ENCODE peak calls at places on chromosomes 13 and 19, in seven cellular contexts. Y is IMR-90, V is H9, A is neuronal stem cell, H is H1, D is trophoblast cell, P is mesenchymal stem cell. O is an unnamed sample.

GRCh38 chr19:44634785-44635184 is 8.9 kb upstream of the PVR start:
- DNase-seq in Y (no peak), V (no peak), A (no peak), H (no peak), D (no peak), P (no peak), O (no peak)

GRCh38 chr19:5947435-5947834 is 30.5 kb downstream of the RANBP3 start:
- DNase-seq in Y (peak; percentile 67), V (no peak), A (no peak), H (no peak), D (peak; percentile 47), P (peak; percentile 75), O (no peak)

GRCh38 chr13:49646688-49647087 is 18.4 kb downstream of the ARL11 start:
- DNase-seq in Y (no peak), V (no peak), A (no peak), H (no peak), D (no peak), P (no peak), O (no peak)

GRCh38 chr13:51557875-51558604 is 26.2 kb upstream of the WDFY2 start:
- DNase-seq in Y (peak; percentile 88), V (no peak), A (no peak), H (no peak), D (peak; percentile 66), P (peak; percentile 87), O (no peak)

GRCh38 chr19:30049844-30050667 is 108.0 kb downstream of the URI1 start:
- DNase-seq in Y (no peak), V (no peak), A (no peak), H (no peak), D (no peak), P (peak; percentile 49), O (no peak)

GRCh38 chr19:46579286-46579944 is 21.7 kb upstream of the CALM3 start:
- DNase-seq in Y (no peak), V (peak; percentile 54), A (peak; percentile 14), H (no peak), D (no peak), P (peak; percentile 24), O (peak; percentile 59)

GRCh38 chr19:51380379-51380778 is 7.4 kb downstream of the LIM2 start:
- DNase-seq in Y (no peak), V (no peak), A (no peak), H (no peak), D (no peak), P (no peak), O (no peak)

GRCh38 chr13:44653261-44653660 is 77.1 kb upstream of the TSC22D1 start:
- DNase-seq in Y (peak; percentile 37), V (no peak), A (no peak), H (no peak), D (no peak), P (no peak), O (no peak)

GRCh38 chr13:57629821-57630235 is 1.7 kb upstream of the PCDH17 start:
- DNase-seq in Y (peak; percentile 42), V (peak; percentile 98), A (peak; percentile 97), H (peak; percentile 93), D (peak; percentile 15), P (peak; percentile 97), O (peak; percentile 98)

GRCh38 chr19:4304509-4305252 is at the start of gene FSD1:
- DNase-seq in Y (peak; percentile 40), V (peak; percentile 84), A (peak; percentile 80), H (peak; percentile 39), D (no peak), P (peak; percentile 28), O (peak; percentile 81)

GRCh38 chr13:83503424-83503823 is 378.9 kb downstream of the SLITRK1 start:
- DNase-seq in Y (peak; percentile 7), V (no peak), A (no peak), H (no peak), D (no peak), P (no peak), O (no peak)

GRCh38 chr13:97395437-97396136 is 38.4 kb upstream of the RAP2A start:
- DNase-seq in Y (peak; percentile 66), V (no peak), A (no peak), H (no peak), D (peak; percentile 44), P (peak; percentile 15), O (no peak)

GRCh38 chr13:39451301-39451700 is 151.7 kb downstream of the LHFPL6 start:
- DNase-seq in Y (peak; percentile 16), V (no peak), A (no peak), H (no peak), D (no peak), P (peak; percentile 37), O (no peak)

GRCh38 chr19:15332311-15332996 is at the start of gene BRD4:
- DNase-seq in Y (peak; percentile 42), V (peak; percentile 64), A (peak; percentile 74), H (no peak), D (peak; percentile 75), P (peak; percentile 59), O (peak; percentile 64)

GRCh38 chr13:84588023-84588422 is 705.7 kb upstream of the SLITRK1 start:
- DNase-seq in Y (no peak), V (no peak), A (no peak), H (no peak), D (no peak), P (peak; percentile 2), O (no peak)

GRCh38 chr19:5953034-5953589 is 24.8 kb downstream of the RANBP3 start:
- DNase-seq in Y (peak; percentile 58), V (no peak), A (no peak), H (no peak), D (no peak), P (peak; percentile 45), O (no peak)

GRCh38 chr13:109390391-109390790 is 396.0 kb downstream of the IRS2 start:
- DNase-seq in Y (no peak), V (no peak), A (no peak), H (no peak), D (no peak), P (no peak), O (no peak)

GRCh38 chr13:46181799-46182490 is at the start of gene LCP1:
- DNase-seq in Y (no peak), V (no peak), A (no peak), H (no peak), D (peak; percentile 70), P (no peak), O (peak; percentile 62)

GRCh38 chr19:38478273-38478971 is 44.9 kb downstream of the RYR1 start:
- DNase-seq in Y (no peak), V (peak; percentile 56), A (no peak), H (no peak), D (peak; percentile 4), P (peak; percentile 6), O (peak; percentile 72)

GRCh38 chr19:38475176-38475575 is 41.7 kb downstream of the RYR1 start:
- DNase-seq in Y (no peak), V (no peak), A (no peak), H (no peak), D (no peak), P (no peak), O (no peak)

GRCh38 chr19:38469151-38469550 is 35.7 kb downstream of the RYR1 start:
- DNase-seq in Y (no peak), V (no peak), A (no peak), H (no peak), D (no peak), P (no peak), O (no peak)

GRCh38 chr19:38470788-38471480 is 37.4 kb downstream of the RYR1 start:
- DNase-seq in Y (no peak), V (no peak), A (no peak), H (no peak), D (no peak), P (no peak), O (peak; percentile 85)

DNA sequence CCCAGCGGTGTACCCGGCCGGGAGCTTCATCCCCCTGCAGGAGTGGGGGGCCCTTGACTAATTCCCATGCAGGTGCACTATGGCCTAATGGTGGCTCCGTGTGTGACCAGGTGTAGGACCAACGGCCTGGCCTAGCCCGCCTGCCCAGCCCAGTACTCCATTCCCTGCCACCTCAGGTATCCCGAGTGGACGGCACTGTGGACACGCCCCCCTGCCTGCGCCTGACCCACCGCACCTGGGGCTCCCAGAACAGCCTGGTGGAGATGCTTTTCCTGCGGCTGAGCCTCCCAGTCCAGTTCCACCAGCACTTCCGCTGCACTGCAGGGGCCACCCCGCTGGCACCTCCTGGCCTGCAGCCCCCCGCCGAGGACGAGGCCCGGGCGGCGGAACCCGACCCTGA is 39.7 kb downstream of the RYR1 start:
- DNase-seq in Y (no peak), V (no peak), A (no peak), H (no peak), D (no peak), P (no peak), O (no peak)
- H3K4ac ChIP-seq in Y (no peak overlapping the region), V (no peak overlapping the region), A (no peak overlapping the region), H (no peak overlapping the region), D (no peak overlapping the region), P (no peak overlapping the region), O (no peak overlapping the region)

DNA sequence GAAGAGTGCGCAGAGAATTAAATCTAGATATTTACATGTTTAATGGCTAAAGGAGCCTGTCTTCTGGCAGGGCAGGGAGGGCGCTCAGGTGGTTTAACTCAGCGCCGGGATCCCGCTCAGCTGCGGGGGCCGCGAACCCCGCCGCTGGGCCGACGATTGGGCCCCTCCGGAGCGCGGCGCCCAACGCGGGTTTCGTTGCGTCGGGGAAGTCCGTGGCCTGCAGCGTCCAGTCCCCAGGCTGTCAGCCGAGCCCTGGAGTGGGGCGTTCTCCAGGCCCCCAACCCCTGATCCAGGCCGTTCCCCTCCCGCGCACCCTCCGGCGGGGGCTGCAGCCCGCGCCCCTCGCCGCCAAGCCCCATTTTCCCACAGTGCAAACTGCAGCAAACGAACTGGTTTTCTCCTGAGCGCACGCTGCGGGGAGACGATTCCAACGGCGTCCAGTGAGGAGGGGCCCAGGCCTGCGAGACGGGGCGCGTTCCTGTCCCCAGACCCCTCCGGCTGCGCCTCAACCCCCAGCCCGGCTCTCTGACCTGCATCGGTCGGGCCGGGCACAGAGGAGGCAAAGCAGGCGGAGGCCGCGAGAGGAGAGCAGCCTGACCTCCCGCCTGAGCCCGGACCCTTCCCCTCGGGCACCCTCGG is 4.5 kb upstream of the ONECUT3 start:
- DNase-seq in Y (no peak), V (no peak), A (no peak), H (no peak), D (no peak), P (no peak), O (no peak)
- H3K4ac ChIP-seq in Y (no peak overlapping the region), V (no peak overlapping the region), A (no peak overlapping the region), H (no peak overlapping the region), D (no peak overlapping the region), P (no peak overlapping the region), O (no peak overlapping the region)

GRCh38 chr19:31826325-31826724 is 477.1 kb upstream of the TSHZ3 start:
- DNase-seq in Y (no peak), V (no peak), A (no peak), H (no peak), D (no peak), P (no peak), O (no peak)
- H3K4ac ChIP-seq in Y (no peak overlapping the region), V (no peak overlapping the region), A (no peak overlapping the region), H (no peak overlapping the region), D (no peak overlapping the region), P (no peak overlapping the region), O (no peak overlapping the region)

DNA sequence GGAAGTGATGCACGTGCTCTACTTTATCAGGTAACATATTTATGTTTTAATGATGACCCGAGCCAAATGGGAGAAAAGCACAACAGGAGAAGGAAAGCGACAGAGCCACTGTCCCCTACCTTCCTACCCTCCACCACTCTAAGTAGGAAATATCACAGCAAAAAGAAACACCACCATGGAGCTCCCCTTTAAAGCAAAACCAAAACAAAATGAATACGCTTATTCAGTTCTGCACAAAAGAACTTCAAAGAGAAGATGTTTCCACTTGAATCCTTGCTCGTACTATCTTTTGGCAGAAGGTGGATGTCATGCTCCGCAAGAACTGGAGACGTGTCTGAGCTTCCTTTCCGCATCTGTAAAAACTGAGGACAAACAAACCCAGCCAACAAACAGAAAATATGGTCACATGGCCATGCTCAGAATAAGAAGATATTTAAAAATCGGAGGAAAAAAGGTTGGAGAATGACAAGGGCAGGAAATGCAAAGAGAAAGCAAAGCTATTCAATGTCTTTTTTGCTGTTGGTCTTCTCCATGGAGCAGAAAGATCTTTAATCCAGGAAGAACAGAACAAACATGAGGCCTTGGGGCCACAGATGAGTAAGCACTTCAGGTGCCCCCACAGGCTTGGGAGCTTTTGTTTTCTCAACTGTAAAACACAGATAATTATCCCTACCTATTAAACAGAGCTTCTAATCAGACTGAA is 19.5 kb downstream of the N4BP2L1 start:
- DNase-seq in Y (no peak), V (no peak), A (no peak), H (no peak), D (no peak), P (no peak), O (no peak)
- H3K4ac ChIP-seq in Y (no peak overlapping the region), V (no peak overlapping the region), A (no peak overlapping the region), H (no peak overlapping the region), D (no peak overlapping the region), P (no peak overlapping the region), O (no peak overlapping the region)